ENCODE peak calls at places on chromosomes 1 and 21, in eight cellular contexts. One of them, this sample, is unnamed.

GRCh38 chr1:63601463-63601862 is 8.3 kb downstream of the PGM1 start:
- DNase-seq in LoVo: no peak
- DNase-seq in Caki2: no peak
- DNase-seq in GM12892: no peak
- DNase-seq in H54: no peak
- DNase-seq in EL: no peak
- DNase-seq in renal cortical epithelial cell: no peak
- DNase-seq in NB4: no peak
- DNase-seq in this sample: no peak

GRCh38 chr1:162233937-162234336 is 142.7 kb downstream of the SPATA46 start:
- DNase-seq in renal cortical epithelial cell: no peak
- DNase-seq in EL: no peak
- DNase-seq in NB4: no peak
- DNase-seq in LoVo: no peak
- DNase-seq in Caki2: no peak
- DNase-seq in H54: no peak
- DNase-seq in GM12892: no peak
- DNase-seq in this sample: no peak

GRCh38 chr1:21572141-21572540 is 62.9 kb downstream of the ALPL start:
- DNase-seq in H54: no peak
- DNase-seq in Caki2: no peak
- DNase-seq in LoVo: no peak
- DNase-seq in EL: no peak
- DNase-seq in NB4: no peak
- DNase-seq in renal cortical epithelial cell: no peak
- DNase-seq in GM12892: no peak
- DNase-seq in this sample: no peak

GRCh38 chr1:110235839-110236682 is 25.9 kb downstream of the KCNC4 start:
- DNase-seq in Caki2: peak
- DNase-seq in H54: peak
- DNase-seq in EL: peak
- DNase-seq in GM12892: no peak
- DNase-seq in NB4: peak
- DNase-seq in renal cortical epithelial cell: peak
- DNase-seq in LoVo: peak
- DNase-seq in this sample: no peak

GRCh38 chr21:36722370-36723368 is 23.8 kb downstream of the SIM2 start:
- DNase-seq in renal cortical epithelial cell: no peak
- DNase-seq in H54: no peak
- DNase-seq in GM12892: no peak
- DNase-seq in LoVo: no peak
- DNase-seq in EL: no peak
- DNase-seq in Caki2: no peak
- DNase-seq in NB4: no peak
- DNase-seq in this sample: no peak

GRCh38 chr1:173202430-173203145 is 4.5 kb downstream of the TNFSF4 start:
- DNase-seq in EL: peak
- DNase-seq in LoVo: peak
- DNase-seq in Caki2: peak
- DNase-seq in GM12892: no peak
- DNase-seq in NB4: peak
- DNase-seq in renal cortical epithelial cell: peak
- DNase-seq in H54: peak
- DNase-seq in this sample: peak

GRCh38 chr1:147840909-147841308 is 61.7 kb upstream of the GJA8 start:
- DNase-seq in NB4: peak
- DNase-seq in H54: no peak
- DNase-seq in renal cortical epithelial cell: no peak
- DNase-seq in EL: no peak
- DNase-seq in GM12892: no peak
- DNase-seq in Caki2: no peak
- DNase-seq in LoVo: no peak
- DNase-seq in this sample: no peak

GRCh38 chr1:174445817-174446216 is 1.9 kb upstream of the GPR52 start:
- DNase-seq in GM12892: no peak
- DNase-seq in EL: no peak
- DNase-seq in H54: no peak
- DNase-seq in Caki2: no peak
- DNase-seq in NB4: no peak
- DNase-seq in LoVo: no peak
- DNase-seq in renal cortical epithelial cell: no peak
- DNase-seq in this sample: no peak

GRCh38 chr1:214328770-214329455 is 48.0 kb downstream of the SMYD2 start:
- DNase-seq in GM12892: peak
- DNase-seq in renal cortical epithelial cell: peak
- DNase-seq in Caki2: peak
- DNase-seq in LoVo: peak
- DNase-seq in NB4: peak
- DNase-seq in EL: peak
- DNase-seq in H54: peak
- DNase-seq in this sample: peak

GRCh38 chr1:61055110-61055614 is 27.2 kb upstream of the NFIA start:
- DNase-seq in renal cortical epithelial cell: peak
- DNase-seq in LoVo: peak
- DNase-seq in GM12892: no peak
- DNase-seq in NB4: no peak
- DNase-seq in H54: no peak
- DNase-seq in EL: no peak
- DNase-seq in Caki2: no peak
- DNase-seq in this sample: no peak

GRCh38 chr1:109610609-109611307 is 8.7 kb downstream of the GNAT2 start:
- DNase-seq in GM12892: no peak
- DNase-seq in NB4: no peak
- DNase-seq in renal cortical epithelial cell: peak
- DNase-seq in Caki2: peak
- DNase-seq in H54: no peak
- DNase-seq in LoVo: no peak
- DNase-seq in EL: peak
- DNase-seq in this sample: peak

GRCh38 chr21:17044696-17045095 is 468.1 kb upstream of the CXADR start:
- DNase-seq in Caki2: no peak
- DNase-seq in NB4: no peak
- DNase-seq in GM12892: no peak
- DNase-seq in H54: no peak
- DNase-seq in EL: no peak
- DNase-seq in renal cortical epithelial cell: no peak
- DNase-seq in LoVo: no peak
- DNase-seq in this sample: no peak

GRCh38 chr1:183968386-183968785 is 69.1 kb downstream of the COLGALT2 start:
- DNase-seq in NB4: no peak
- DNase-seq in H54: no peak
- DNase-seq in GM12892: no peak
- DNase-seq in Caki2: no peak
- DNase-seq in LoVo: no peak
- DNase-seq in EL: no peak
- DNase-seq in renal cortical epithelial cell: peak
- DNase-seq in this sample: peak

GRCh38 chr21:16194851-16195251 is 465.1 kb downstream of the USP25 start:
- DNase-seq in Caki2: no peak
- DNase-seq in NB4: no peak
- DNase-seq in LoVo: no peak
- DNase-seq in renal cortical epithelial cell: peak
- DNase-seq in EL: peak
- DNase-seq in GM12892: no peak
- DNase-seq in H54: no peak
- DNase-seq in this sample: peak

GRCh38 chr1:211830055-211830329 is 571 bp downstream of the LPGAT1 start:
- DNase-seq in H54: no peak
- DNase-seq in EL: peak
- DNase-seq in renal cortical epithelial cell: no peak
- DNase-seq in NB4: peak
- DNase-seq in GM12892: no peak
- DNase-seq in LoVo: no peak
- DNase-seq in Caki2: no peak
- DNase-seq in this sample: no peak

GRCh38 chr21:15908187-15908586 is 178.4 kb downstream of the USP25 start:
- DNase-seq in EL: peak
- DNase-seq in GM12892: no peak
- DNase-seq in Caki2: no peak
- DNase-seq in H54: no peak
- DNase-seq in renal cortical epithelial cell: no peak
- DNase-seq in NB4: no peak
- DNase-seq in LoVo: no peak
- DNase-seq in this sample: no peak

GRCh38 chr1:151539321-151540020 is 638 bp upstream of the TUFT1 start:
- DNase-seq in GM12892: no peak
- DNase-seq in LoVo: peak
- DNase-seq in Caki2: peak
- DNase-seq in NB4: peak
- DNase-seq in renal cortical epithelial cell: peak
- DNase-seq in H54: peak
- DNase-seq in EL: peak
- DNase-seq in this sample: peak

GRCh38 chr1:245234217-245235120 is 79.7 kb downstream of the KIF26B start:
- DNase-seq in renal cortical epithelial cell: peak
- DNase-seq in LoVo: no peak
- DNase-seq in NB4: peak
- DNase-seq in Caki2: no peak
- DNase-seq in EL: no peak
- DNase-seq in H54: no peak
- DNase-seq in GM12892: no peak
- DNase-seq in this sample: peak

GRCh38 chr1:22712502-22713271 is 2.0 kb downstream of the EPHB2 start:
- DNase-seq in EL: peak
- DNase-seq in H54: peak
- DNase-seq in GM12892: peak
- DNase-seq in NB4: peak
- DNase-seq in Caki2: no peak
- DNase-seq in renal cortical epithelial cell: no peak
- DNase-seq in LoVo: no peak
- DNase-seq in this sample: peak

GRCh38 chr21:38531610-38532009 is 33.3 kb upstream of the ERG start:
- DNase-seq in renal cortical epithelial cell: no peak
- DNase-seq in H54: no peak
- DNase-seq in EL: no peak
- DNase-seq in GM12892: no peak
- DNase-seq in Caki2: no peak
- DNase-seq in LoVo: no peak
- DNase-seq in NB4: no peak
- DNase-seq in this sample: no peak

GRCh38 chr1:112748396-112748795 is 33.3 kb upstream of the PPM1J start:
- DNase-seq in renal cortical epithelial cell: no peak
- DNase-seq in H54: no peak
- DNase-seq in EL: no peak
- DNase-seq in LoVo: no peak
- DNase-seq in GM12892: no peak
- DNase-seq in NB4: no peak
- DNase-seq in Caki2: no peak
- DNase-seq in this sample: no peak

GRCh38 chr1:204706838-204707509 is 21.4 kb upstream of the LRRN2 start:
- DNase-seq in Caki2: no peak
- DNase-seq in H54: no peak
- DNase-seq in LoVo: no peak
- DNase-seq in renal cortical epithelial cell: no peak
- DNase-seq in EL: no peak
- DNase-seq in NB4: no peak
- DNase-seq in GM12892: no peak
- DNase-seq in this sample: peak

GRCh38 chr21:35195232-35195631 is 146.1 kb upstream of the RUNX1 start:
- DNase-seq in Caki2: peak
- DNase-seq in H54: no peak
- DNase-seq in NB4: no peak
- DNase-seq in EL: peak
- DNase-seq in renal cortical epithelial cell: no peak
- DNase-seq in GM12892: no peak
- DNase-seq in LoVo: no peak
- DNase-seq in this sample: no peak

GRCh38 chr1:89941110-89941770 is 53.7 kb upstream of the ZNF326 start:
- DNase-seq in EL: no peak
- DNase-seq in LoVo: no peak
- DNase-seq in GM12892: no peak
- DNase-seq in NB4: peak
- DNase-seq in H54: no peak
- DNase-seq in renal cortical epithelial cell: no peak
- DNase-seq in Caki2: peak
- DNase-seq in this sample: no peak

GRCh38 chr1:201791775-201792166 is 37.2 kb upstream of the IPO9 start:
- DNase-seq in NB4: no peak
- DNase-seq in EL: peak
- DNase-seq in renal cortical epithelial cell: peak
- DNase-seq in Caki2: no peak
- DNase-seq in H54: peak
- DNase-seq in GM12892: no peak
- DNase-seq in LoVo: no peak
- DNase-seq in this sample: peak

GRCh38 chr1:48916121-48917069 is 139.7 kb upstream of the BEND5 start:
- DNase-seq in GM12892: no peak
- DNase-seq in Caki2: peak
- DNase-seq in renal cortical epithelial cell: peak
- DNase-seq in LoVo: peak
- DNase-seq in EL: peak
- DNase-seq in NB4: peak
- DNase-seq in H54: peak
- DNase-seq in this sample: peak

GRCh38 chr1:190168893-190169292 is 308.8 kb downstream of the BRINP3 start:
- DNase-seq in NB4: no peak
- DNase-seq in LoVo: no peak
- DNase-seq in EL: no peak
- DNase-seq in renal cortical epithelial cell: no peak
- DNase-seq in GM12892: no peak
- DNase-seq in Caki2: no peak
- DNase-seq in H54: no peak
- DNase-seq in this sample: no peak

GRCh38 chr1:21289700-21290545 is at the start of gene ECE1:
- DNase-seq in H54: peak
- DNase-seq in renal cortical epithelial cell: no peak
- DNase-seq in Caki2: peak
- DNase-seq in NB4: peak
- DNase-seq in LoVo: peak
- DNase-seq in GM12892: peak
- DNase-seq in EL: peak
- DNase-seq in this sample: peak

GRCh38 chr1:236502972-236503639 is 20.7 kb upstream of the LGALS8 start:
- DNase-seq in EL: peak
- DNase-seq in NB4: peak
- DNase-seq in GM12892: no peak
- DNase-seq in H54: peak
- DNase-seq in Caki2: peak
- DNase-seq in LoVo: peak
- DNase-seq in renal cortical epithelial cell: peak
- DNase-seq in this sample: peak

GRCh38 chr1:213131851-213132655 is 81.0 kb downstream of the RPS6KC1 start:
- DNase-seq in Caki2: no peak
- DNase-seq in renal cortical epithelial cell: no peak
- DNase-seq in GM12892: no peak
- DNase-seq in EL: no peak
- DNase-seq in H54: no peak
- DNase-seq in NB4: no peak
- DNase-seq in LoVo: no peak
- DNase-seq in this sample: no peak

GRCh38 chr1:41640756-41641482 is 156.4 kb upstream of the EDN2 start:
- DNase-seq in Caki2: no peak
- DNase-seq in EL: no peak
- DNase-seq in NB4: no peak
- DNase-seq in LoVo: no peak
- DNase-seq in renal cortical epithelial cell: no peak
- DNase-seq in GM12892: no peak
- DNase-seq in H54: no peak
- DNase-seq in this sample: no peak

GRCh38 chr1:44239337-44239960 is 26.2 kb downstream of the DMAP1 start:
- DNase-seq in EL: peak
- DNase-seq in LoVo: no peak
- DNase-seq in NB4: no peak
- DNase-seq in H54: peak
- DNase-seq in GM12892: no peak
- DNase-seq in renal cortical epithelial cell: no peak
- DNase-seq in Caki2: no peak
- DNase-seq in this sample: peak

This sample was measured in astrocyte of the hippocampus.